ENCODE peak calls at places on chromosomes 7 and 10, in nine cellular contexts. B is fibroblast of villous mesenchyme, J is Peyer's patch, R is AG04450, C is astrocyte of the spinal cord, Y is astrocyte, M is tibial artery, O is coronary artery, D is PC-3. U is an unnamed sample.

GRCh38 chr7:149690688-149691446 is 82.5 kb downstream of the ZNF467 start:
- DNase-seq in B (peak; percentile 81), O (no peak), D (peak; percentile 54), Y (peak; percentile 59), C (peak; percentile 17), R (no peak), J (no peak), M (no peak), U (peak; percentile 92)

GRCh38 chr10:62352356-62352963 is 21.7 kb upstream of the ZNF365 start:
- DNase-seq in O (no peak), J (no peak), M (no peak), R (no peak), B (peak; percentile 14), Y (peak; percentile 64), C (peak; percentile 18), D (peak; percentile 78), U (peak; percentile 85)

GRCh38 chr7:75718390-75719031 is 20.2 kb downstream of the HIP1 start:
- DNase-seq in M (no peak), D (no peak), B (no peak), Y (no peak), O (no peak), J (no peak), R (no peak), C (no peak), U (no peak)

GRCh38 chr10:25875555-25876165 is 58.4 kb upstream of the MYO3A start:
- DNase-seq in D (peak; percentile 73), B (peak; percentile 42), C (peak; percentile 51), Y (peak; percentile 39), M (peak; percentile 79), J (peak; percentile 58), R (no peak), O (no peak), U (peak; percentile 67)

GRCh38 chr10:119238577-119238976 is 31.2 kb downstream of the GRK5 start:
- DNase-seq in C (no peak), O (no peak), J (no peak), D (no peak), M (no peak), B (no peak), Y (peak; percentile 26), R (no peak), U (peak; percentile 42)

GRCh38 chr10:103833731-103834365 is 21.5 kb downstream of the SH3PXD2A start:
- DNase-seq in O (no peak), M (peak; percentile 86), C (peak; percentile 37), D (peak; percentile 41), Y (no peak), J (no peak), R (no peak), B (peak; percentile 52), U (peak; percentile 78)

GRCh38 chr7:143288836-143289235 is 685 bp downstream of the CASP2 start:
- DNase-seq in Y (peak; percentile 16), B (peak; percentile 26), M (no peak), J (no peak), O (no peak), C (no peak), D (no peak), R (no peak), U (peak; percentile 28)

GRCh38 chr7:7889791-7890568 is 78.6 kb upstream of the GLCCI1 start:
- DNase-seq in M (no peak), R (no peak), J (no peak), B (no peak), O (no peak), C (no peak), Y (no peak), D (no peak), U (no peak)

GRCh38 chr7:27345164-27345887 is 102.7 kb downstream of the EVX1 start:
- DNase-seq in Y (no peak), M (no peak), B (no peak), D (peak; percentile 38), O (no peak), J (no peak), C (no peak), R (no peak), U (no peak)

GRCh38 chr7:26195867-26196266 is 4.7 kb downstream of the HNRNPA2B1 start:
- DNase-seq in Y (no peak), D (no peak), O (no peak), B (no peak), M (no peak), J (no peak), C (no peak), R (no peak), U (no peak)

GRCh38 chr10:92787557-92788152 is 60.7 kb upstream of the EXOC6 start:
- DNase-seq in O (no peak), J (peak; percentile 63), D (no peak), M (no peak), R (no peak), B (no peak), C (no peak), Y (no peak), U (no peak)

GRCh38 chr7:23018747-23019146 is 4.8 kb upstream of the HYCC1 start:
- DNase-seq in C (no peak), M (no peak), J (no peak), B (no peak), Y (no peak), R (no peak), D (no peak), O (no peak), U (no peak)

DNA sequence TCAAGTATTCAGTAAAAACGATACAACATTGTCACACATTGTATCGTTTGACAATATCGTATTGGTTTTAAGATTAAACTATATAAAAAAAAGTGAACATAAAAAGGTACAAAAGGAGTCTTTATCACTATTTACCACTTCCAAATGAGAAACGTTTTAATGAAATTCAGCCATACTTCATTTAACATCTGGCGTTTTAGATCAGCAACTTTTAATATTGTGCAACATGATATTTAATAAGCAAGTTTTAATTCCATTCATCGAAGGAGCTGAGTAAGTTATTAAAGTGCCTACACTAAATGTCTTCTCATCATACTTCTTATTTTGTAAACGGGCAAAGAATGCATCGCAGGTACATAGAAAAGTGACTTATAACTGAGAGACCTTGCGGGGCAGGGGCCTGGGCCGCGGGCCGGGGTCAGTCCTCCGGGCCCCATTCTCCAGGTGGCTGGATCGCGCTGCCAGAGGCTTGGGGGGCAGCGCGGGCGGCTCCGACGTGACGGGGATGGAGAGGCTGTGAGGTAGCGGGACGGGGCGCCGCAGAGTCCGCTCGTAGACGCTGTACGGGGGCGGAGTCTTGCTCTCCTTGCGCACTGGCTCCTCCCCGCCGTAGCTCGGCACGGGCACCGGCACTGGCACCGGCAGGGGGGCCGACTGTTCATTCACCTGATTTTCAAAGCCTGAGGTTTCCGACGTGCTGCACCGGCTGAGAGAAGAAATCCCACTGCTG is 165.8 kb upstream of the IMMP2L start:
- DNase-seq in D (no peak), C (no peak), R (no peak), B (no peak), O (no peak), Y (no peak), M (no peak), J (no peak), U (no peak)
- H3K4me3 ChIP-seq in D (no peak overlapping the region), C (no peak overlapping the region), R (no peak overlapping the region), B (no peak overlapping the region), O (no peak overlapping the region), Y (no peak overlapping the region), M (no peak overlapping the region), J (no peak overlapping the region), U (no peak overlapping the region)

GRCh38 chr7:158439035-158439434 is 148.6 kb downstream of the PTPRN2 start:
- DNase-seq in M (no peak), D (no peak), J (no peak), C (no peak), R (no peak), O (no peak), B (no peak), Y (no peak), U (no peak)

GRCh38 chr7:158443014-158443687 is 144.5 kb downstream of the PTPRN2 start:
- DNase-seq in J (no peak), C (no peak), B (no peak), D (no peak), M (peak; percentile 48), O (peak; percentile 63), Y (no peak), R (no peak), U (no peak)

GRCh38 chr7:158444501-158445420 is 142.9 kb downstream of the PTPRN2 start:
- DNase-seq in Y (no peak), C (no peak), J (no peak), R (no peak), D (no peak), O (peak; percentile 38), B (no peak), M (peak; percentile 55), U (no peak)

GRCh38 chr7:158443688-158444483 is 143.7 kb downstream of the PTPRN2 start:
- DNase-seq in J (no peak), D (no peak), M (peak; percentile 49), C (no peak), B (no peak), R (no peak), O (peak; percentile 64), Y (no peak), U (no peak)

GRCh38 chr7:158442260-158442659 is 145.4 kb downstream of the PTPRN2 start:
- DNase-seq in C (no peak), D (peak; percentile 56), Y (no peak), B (no peak), R (no peak), M (no peak), J (no peak), O (no peak), U (no peak)
- TF ChIP-seq CTCF in C (no peak), D (peak; percentile 60), Y (no peak), B (no peak), R (no peak), M (no peak), J (peak; percentile 26), O (no peak), U (no peak)

GRCh38 chr7:64515781-64516180 is 47.1 kb downstream of the ZNF680 start:
- DNase-seq in D (no peak), B (no peak), O (no peak), J (no peak), C (no peak), R (no peak), Y (no peak), M (no peak), U (peak; percentile 14)
- H3K4me3 ChIP-seq in D (no peak overlapping the region), B (no peak overlapping the region), O (no peak overlapping the region), J (no peak overlapping the region), C (no peak overlapping the region), R (no peak overlapping the region), Y (no peak overlapping the region), M (no peak overlapping the region), U (no peak overlapping the region)

GRCh38 chr7:21305455-21306235 is 122.2 kb upstream of the SP4 start:
- DNase-seq in Y (no peak), B (no peak), R (no peak), D (peak; percentile 27), M (no peak), C (no peak), J (no peak), O (no peak), U (no peak)

GRCh38 chr7:21299766-21300165 is 128.1 kb upstream of the SP4 start:
- DNase-seq in O (no peak), C (no peak), Y (no peak), M (no peak), R (no peak), J (no peak), B (no peak), D (no peak), U (no peak)

GRCh38 chr7:21300692-21301091 is 127.2 kb upstream of the SP4 start:
- DNase-seq in Y (no peak), M (no peak), B (no peak), D (peak; percentile 3), C (no peak), J (no peak), O (no peak), R (no peak), U (no peak)

DNA sequence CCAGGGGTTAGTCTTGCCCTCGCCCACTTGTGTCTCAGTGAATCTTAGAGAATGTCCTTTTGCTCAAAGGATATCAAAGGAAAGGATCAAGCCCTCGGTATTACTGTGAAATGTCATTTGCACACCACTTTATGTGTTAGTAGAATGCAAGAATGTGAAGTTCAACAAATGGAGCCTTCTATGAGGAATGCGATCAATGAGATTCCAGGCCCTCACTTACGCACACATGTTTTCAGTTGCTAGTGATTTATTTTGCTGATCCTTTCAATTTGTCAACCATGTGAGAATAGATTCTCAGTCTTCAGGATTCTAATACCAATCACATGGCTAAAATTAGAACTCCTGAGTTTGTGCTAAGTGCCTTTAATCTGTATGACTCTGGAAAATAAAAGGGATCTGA is 123.0 kb upstream of the SP4 start:
- DNase-seq in Y (no peak), B (no peak), D (no peak), R (no peak), C (no peak), M (no peak), J (no peak), O (no peak), U (no peak)
- TF ChIP-seq CTCF in Y (no peak), B (no peak), D (no peak), R (no peak), C (no peak), M (no peak), J (no peak), O (no peak), U (no peak)

U was measured in fibroblast of mammary gland.